ENCODE peak calls at places on chromosomes 4 and X, in ten cellular contexts. I is GM23248; Q is fibroblast of lung; U is transverse colon; M is left ventricle myocardium inferior; N is breast epithelium; Y is aorta; G is ovary; S is psoas muscle; T is effector memory CD4-positive, alpha-beta T cell. R is an unnamed sample. For H3K4me1, the result is how much of the 10 kb centered on the place peaks cover.

GRCh38 chrX:52277666-52278065 is 91.2 kb upstream of the XAGE2 start:
- DNase-seq in I (no peak), Q (no peak), U (no peak), M (no peak), N (no peak), Y (no peak), G (no peak), S (no peak), T (no peak), R (peak)

GRCh38 chr4:6688879-6689505 is 4.7 kb upstream of the S100P start:
- DNase-seq in I (peak), Q (peak), U (peak), M (no peak), N (peak), Y (no peak), G (no peak), S (no peak), T (peak), R (peak)

GRCh38 chr4:123980736-123981285 is 584.2 kb downstream of the SPRY1 start:
- DNase-seq in I (no peak), Q (no peak), U (no peak), M (no peak), N (no peak), Y (no peak), G (no peak), S (no peak), T (no peak), R (no peak)

GRCh38 chr4:132056466-132056865 is 1092.6 kb upstream of the PCDH10 start:
- DNase-seq in I (no peak), Q (peak), U (no peak), M (no peak), N (no peak), Y (no peak), G (no peak), S (no peak), T (no peak), R (no peak)

GRCh38 chr4:94126669-94127068 is 81.0 kb upstream of the SMARCAD1 start:
- DNase-seq in I (peak), Q (peak), U (no peak), M (no peak), N (no peak), Y (no peak), G (no peak), S (no peak), T (no peak), R (no peak)

GRCh38 chrX:20739038-20739745 is 472.5 kb upstream of the RPS6KA3 start:
- DNase-seq in I (no peak), Q (no peak), U (no peak), M (no peak), N (no peak), Y (no peak), G (no peak), S (no peak), T (no peak), R (no peak)

GRCh38 chrX:115892787-115893671 is 277.5 kb upstream of the AGTR2 start:
- DNase-seq in I (peak), Q (peak), U (peak), M (no peak), N (peak), Y (peak), G (peak), S (peak), T (peak), R (no peak)

GRCh38 chr4:1599491-1600210 is 84.5 kb downstream of the FAM53A start:
- DNase-seq in I (no peak), Q (no peak), U (no peak), M (no peak), N (no peak), Y (peak), G (no peak), S (no peak), T (no peak), R (no peak)

GRCh38 chr4:101527186-101527585 is 179.9 kb upstream of the PPP3CA start:
- DNase-seq in I (peak), Q (no peak), U (no peak), M (no peak), N (no peak), Y (no peak), G (no peak), S (no peak), T (peak), R (peak)

GRCh38 chrX:134654398-134655012 is 3.8 kb downstream of the PLAC1 start:
- DNase-seq in I (no peak), Q (no peak), U (no peak), M (no peak), N (no peak), Y (no peak), G (no peak), S (no peak), T (no peak), R (no peak)

GRCh38 chr4:2341261-2341841 is 77.1 kb downstream of the ZFYVE28 start:
- DNase-seq in I (no peak), Q (no peak), U (no peak), M (no peak), N (peak), Y (peak), G (no peak), S (no peak), T (no peak), R (no peak)

GRCh38 chr4:81845273-81845672 is 373.6 kb upstream of the RASGEF1B start:
- DNase-seq in I (no peak), Q (no peak), U (no peak), M (no peak), N (no peak), Y (no peak), G (no peak), S (no peak), T (no peak), R (no peak)

GRCh38 chr4:86264269-86264668 is 95.6 kb downstream of the MAPK10 start:
- DNase-seq in I (no peak), Q (no peak), U (no peak), M (no peak), N (no peak), Y (no peak), G (no peak), S (no peak), T (no peak), R (peak)

GRCh38 chr4:97468272-97468671 is 675.0 kb downstream of the STPG2 start:
- DNase-seq in I (no peak), Q (no peak), U (no peak), M (no peak), N (no peak), Y (no peak), G (no peak), S (no peak), T (no peak), R (no peak)

GRCh38 chr4:181319629-181320028 is 923.6 kb upstream of the TENM3 start:
- DNase-seq in I (no peak), Q (no peak), U (no peak), M (peak), N (no peak), Y (no peak), G (no peak), S (no peak), T (no peak), R (no peak)

GRCh38 chr4:85147481-85148076 is 181.1 kb upstream of the WDFY3 start:
- DNase-seq in I (peak), Q (peak), U (peak), M (peak), N (no peak), Y (no peak), G (peak), S (no peak), T (no peak), R (no peak)

GRCh38 chr4:56052966-56053365 is 104.2 kb downstream of the CEP135 start:
- DNase-seq in I (no peak), Q (no peak), U (no peak), M (no peak), N (no peak), Y (no peak), G (no peak), S (no peak), T (no peak), R (no peak)

GRCh38 chr4:7506119-7506518 is 71.4 kb upstream of the PSAPL1 start:
- DNase-seq in I (no peak), Q (no peak), U (no peak), M (no peak), N (no peak), Y (no peak), G (no peak), S (no peak), T (no peak), R (no peak)

GRCh38 chr4:146649232-146649631 is 10.5 kb downstream of the POU4F2 start:
- DNase-seq in I (no peak), Q (no peak), U (no peak), M (no peak), N (no peak), Y (no peak), G (no peak), S (no peak), T (no peak), R (no peak)

GRCh38 chr4:3530663-3531254 is 1.5 kb downstream of the LRPAP1 start:
- DNase-seq in I (no peak), Q (no peak), U (no peak), M (no peak), N (no peak), Y (peak), G (no peak), S (no peak), T (no peak), R (no peak)

GRCh38 chr4:55604996-55605395 is 13.0 kb upstream of the PDCL2 start:
- DNase-seq in I (no peak), Q (no peak), U (no peak), M (no peak), N (no peak), Y (no peak), G (no peak), S (no peak), T (no peak), R (no peak)

GRCh38 chrX:13419918-13420317 is 100.1 kb upstream of the ATXN3L start:
- DNase-seq in I (no peak), Q (no peak), U (no peak), M (no peak), N (no peak), Y (no peak), G (no peak), S (no peak), T (no peak), R (no peak)

GRCh38 chrX:13419276-13419675 is 99.4 kb upstream of the ATXN3L start:
- DNase-seq in I (no peak), Q (no peak), U (no peak), M (no peak), N (no peak), Y (no peak), G (no peak), S (no peak), T (no peak), R (no peak)

GRCh38 chrX:13415551-13415950 is 95.7 kb upstream of the ATXN3L start:
- DNase-seq in I (no peak), Q (no peak), U (no peak), M (no peak), N (no peak), Y (no peak), G (no peak), S (no peak), T (no peak), R (no peak)

GRCh38 chrX:13420545-13421183 is 100.8 kb upstream of the ATXN3L start:
- DNase-seq in I (no peak), Q (no peak), U (no peak), M (no peak), N (no peak), Y (no peak), G (no peak), S (no peak), T (no peak), R (no peak)

GRCh38 chrX:13418126-13419091 is 98.6 kb upstream of the ATXN3L start:
- DNase-seq in I (peak), Q (peak), U (no peak), M (no peak), N (no peak), Y (no peak), G (no peak), S (no peak), T (no peak), R (no peak)
- H3K27ac ChIP-seq in I (peak), Q (peak), U (no peak), M (no peak), N (no peak), Y (no peak), G (no peak), S (no peak), T (no peak), R (no peak)

DNA sequence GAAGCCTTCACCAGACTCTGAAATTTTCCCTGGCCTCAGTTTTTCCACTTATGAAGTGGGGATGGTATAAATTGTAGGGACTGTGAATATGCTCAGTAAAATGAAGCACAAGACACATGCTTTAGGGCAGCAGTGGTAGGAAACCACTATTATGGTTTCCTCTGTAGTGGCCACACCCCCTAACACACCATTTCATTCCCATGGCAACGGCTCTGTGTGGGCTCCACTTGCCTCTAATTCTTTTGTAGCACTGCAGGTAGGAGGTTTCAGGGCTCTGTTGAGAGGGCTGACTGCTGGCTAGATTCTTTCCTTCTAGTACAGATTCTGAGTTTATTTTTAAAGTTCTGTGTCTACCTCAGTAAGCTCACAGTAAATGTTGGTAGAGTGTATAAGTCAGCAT is 3.5 kb upstream of the VMA21 start:
- DNase-seq in I (no peak), Q (no peak), U (no peak), M (no peak), N (no peak), Y (no peak), G (no peak), S (no peak), T (peak), R (no peak)
- H3K4me1 ChIP-seq in I (under half), Q (under half), U (under half), M (under half), N (under half), Y (under half), G (under half), S (under half), T (under half), R (under half)

GRCh38 chrX:140090800-140091275 is 125.5 kb upstream of the CXorf66 start:
- DNase-seq in I (no peak), Q (no peak), U (no peak), M (no peak), N (no peak), Y (no peak), G (no peak), S (no peak), T (no peak), R (no peak)

GRCh38 chrX:140092121-140092520 is 126.8 kb upstream of the CXorf66 start:
- DNase-seq in I (no peak), Q (no peak), U (no peak), M (no peak), N (no peak), Y (no peak), G (no peak), S (no peak), T (no peak), R (no peak)

GRCh38 chrX:140088438-140088837 is 123.1 kb upstream of the CXorf66 start:
- DNase-seq in I (no peak), Q (no peak), U (no peak), M (no peak), N (no peak), Y (no peak), G (no peak), S (no peak), T (no peak), R (no peak)

GRCh38 chrX:140087865-140088264 is 122.5 kb upstream of the CXorf66 start:
- DNase-seq in I (no peak), Q (no peak), U (no peak), M (no peak), N (no peak), Y (no peak), G (no peak), S (no peak), T (no peak), R (no peak)

GRCh38 chrX:140091276-140091886 is 126.1 kb upstream of the CXorf66 start:
- DNase-seq in I (peak), Q (no peak), U (peak), M (peak), N (no peak), Y (peak), G (no peak), S (peak), T (no peak), R (no peak)
- H3K27ac ChIP-seq in I (no peak), Q (no peak), U (no peak), M (no peak), N (no peak), Y (no peak), G (no peak), S (no peak), T (no peak), R (no peak)

DNA sequence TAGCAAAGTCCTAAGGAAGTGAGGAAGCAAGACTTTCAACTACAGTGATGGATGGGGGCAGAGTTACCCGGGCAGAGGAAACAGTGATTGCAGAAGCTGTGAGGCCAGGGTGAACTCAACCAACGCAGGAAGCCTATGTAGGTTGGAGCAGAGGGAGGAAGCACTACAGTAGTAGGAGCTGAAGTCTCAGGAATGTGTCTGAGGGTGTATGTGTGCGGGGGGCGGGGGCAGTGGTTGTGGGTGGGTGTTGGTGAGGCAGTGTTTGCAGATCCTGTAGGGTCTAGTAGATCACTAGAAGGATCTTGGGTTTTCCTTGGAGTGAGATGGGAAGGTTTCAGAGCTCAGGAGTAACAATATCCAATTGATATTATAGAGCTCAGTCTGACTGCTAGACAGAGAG is 9.9 kb upstream of the MID1 start:
- DNase-seq in I (no peak), Q (no peak), U (no peak), M (no peak), N (no peak), Y (no peak), G (no peak), S (no peak), T (no peak), R (no peak)
- H3K4me1 ChIP-seq in I (under half), Q (under half), U (under half), M (under half), N (under half), Y (under half), G (under half), S (under half), T (under half), R (half or more)

GRCh38 chrX:69161371-69161770 is 3.9 kb downstream of the PJA1 start:
- DNase-seq in I (no peak), Q (no peak), U (no peak), M (no peak), N (no peak), Y (no peak), G (no peak), S (no peak), T (no peak), R (no peak)
- H3K27ac ChIP-seq in I (no peak), Q (no peak), U (no peak), M (no peak), N (no peak), Y (no peak), G (no peak), S (no peak), T (no peak), R (no peak)

DNA sequence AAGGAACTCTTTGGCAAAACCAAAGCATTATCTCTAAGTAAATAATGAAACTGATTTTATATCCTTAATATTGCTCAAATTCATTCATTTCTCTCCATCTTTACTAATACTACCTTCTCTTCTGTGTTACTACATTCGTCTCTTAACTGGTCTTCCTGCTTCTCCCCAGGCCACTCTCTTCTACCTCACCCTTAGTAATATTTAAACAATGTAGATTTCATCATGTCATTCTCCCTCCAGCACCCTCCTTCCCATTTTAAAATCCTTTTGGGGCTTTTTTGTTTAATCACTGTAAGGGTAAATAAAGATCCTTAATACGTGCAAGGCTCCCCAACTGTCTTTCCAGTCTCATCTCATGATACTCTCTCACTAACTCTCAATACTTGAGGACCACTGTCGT is 19.4 kb downstream of the FHIP1A start:
- DNase-seq in I (no peak), Q (no peak), U (no peak), M (no peak), N (no peak), Y (no peak), G (no peak), S (no peak), T (no peak), R (no peak)
- H3K4me1 ChIP-seq in I (under half), Q (under half), U (under half), M (under half), N (under half), Y (under half), G (under half), S (under half), T (under half), R (under half)

DNA sequence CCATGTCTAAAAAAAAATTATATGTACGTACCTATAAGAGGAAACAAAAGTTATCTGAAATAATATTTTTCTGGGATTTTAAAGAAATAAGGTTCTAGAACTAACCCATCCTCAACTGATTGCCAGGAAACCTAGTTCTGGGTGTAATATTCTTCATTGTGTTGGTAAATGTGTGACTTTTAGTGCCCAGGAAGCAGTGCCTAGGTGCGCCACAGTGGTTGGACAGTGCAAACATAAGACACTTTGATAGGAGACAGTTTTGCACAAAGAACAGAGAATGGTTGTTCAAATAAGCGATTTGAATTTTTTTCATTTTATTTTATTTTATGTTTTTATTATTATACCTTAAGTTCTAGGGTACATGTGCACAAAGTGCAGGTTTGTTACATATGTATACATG is 22.0 kb upstream of the PTTG2 start:
- DNase-seq in I (no peak), Q (no peak), U (no peak), M (no peak), N (no peak), Y (no peak), G (no peak), S (no peak), T (no peak), R (no peak)
- H3K27ac ChIP-seq in I (no peak), Q (no peak), U (no peak), M (no peak), N (no peak), Y (no peak), G (no peak), S (no peak), T (no peak), R (no peak)

DNA sequence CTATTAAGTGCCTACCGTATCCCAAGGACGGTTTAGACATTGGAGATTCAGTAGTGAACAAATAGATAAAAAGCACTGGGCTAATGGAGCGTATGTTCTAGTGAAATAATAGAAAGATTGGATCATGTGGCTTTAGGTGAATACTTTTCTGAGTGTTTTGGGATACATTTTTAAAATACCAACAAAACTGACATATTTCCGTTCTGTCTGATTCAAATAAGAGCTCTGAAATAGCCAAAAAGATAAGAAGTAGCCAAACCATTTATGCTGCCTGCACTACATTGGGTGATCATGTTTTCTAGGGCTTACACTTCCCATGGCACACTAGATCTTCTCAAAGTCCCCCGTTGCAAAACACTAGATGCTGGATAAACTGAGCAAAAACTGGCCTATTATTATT is 14.2 kb downstream of the IGFBP7 start:
- DNase-seq in I (no peak), Q (no peak), U (no peak), M (no peak), N (no peak), Y (no peak), G (no peak), S (no peak), T (no peak), R (no peak)
- H3K4me1 ChIP-seq in I (half or more), Q (under half), U (under half), M (half or more), N (under half), Y (under half), G (under half), S (under half), T (under half), R (under half)

GRCh38 chr4:153224474-153224873 is 20.2 kb downstream of the TRIM2 start:
- DNase-seq in I (no peak), Q (no peak), U (no peak), M (no peak), N (no peak), Y (no peak), G (no peak), S (no peak), T (no peak), R (no peak)
- H3K27ac ChIP-seq in I (no peak), Q (no peak), U (peak), M (peak), N (peak), Y (no peak), G (no peak), S (peak), T (no peak), R (no peak)